ENCODE peak calls at places on chromosomes 4 and X, in eight cellular contexts. A, K, Y, M, Q, I, H and C are unnamed samples.

GRCh38 chr4:138790993-138791392 is 224.6 kb upstream of the NOCT start:
- DNase-seq in A (no peak), K (no peak), Y (no peak), M (no peak), Q (no peak), I (no peak), H (no peak), C (no peak)

GRCh38 chr4:140188975-140189374 is 35.0 kb upstream of the MAML3 start:
- DNase-seq in A (peak), K (peak), Y (peak), M (no peak), Q (no peak), I (no peak), H (no peak), C (peak)

GRCh38 chrX:1027133-1027532 is 185.3 kb downstream of the CRLF2 start:
- DNase-seq in A (no peak), K (no peak), Y (no peak), M (no peak), Q (no peak), I (peak), H (no peak), C (no peak)

GRCh38 chrX:634306-634958 is 3.8 kb downstream of the SHOX start:
- DNase-seq in A (no peak), K (no peak), Y (no peak), M (peak), Q (no peak), I (no peak), H (no peak), C (no peak)

GRCh38 chr4:2402453-2402852 is 16.0 kb downstream of the ZFYVE28 start:
- DNase-seq in A (no peak), K (no peak), Y (no peak), M (no peak), Q (no peak), I (no peak), H (no peak), C (no peak)

GRCh38 chr4:6327220-6327917 is 57.7 kb downstream of the WFS1 start:
- DNase-seq in A (peak), K (peak), Y (peak), M (peak), Q (peak), I (peak), H (peak), C (peak)

GRCh38 chr4:152436384-152436783 is 99.5 kb downstream of the FBXW7 start:
- DNase-seq in A (no peak), K (no peak), Y (no peak), M (no peak), Q (no peak), I (no peak), H (no peak), C (no peak)

GRCh38 chr4:119053997-119054396 is 81.6 kb upstream of the MYOZ2 start:
- DNase-seq in A (no peak), K (no peak), Y (no peak), M (no peak), Q (no peak), I (no peak), H (no peak), C (no peak)

GRCh38 chrX:121336831-121337421 is 289.5 kb downstream of the GLUD2 start:
- DNase-seq in A (no peak), K (peak), Y (no peak), M (no peak), Q (no peak), I (no peak), H (no peak), C (no peak)

GRCh38 chr4:31518796-31519250 is 798.7 kb downstream of the PCDH7 start:
- DNase-seq in A (no peak), K (no peak), Y (peak), M (no peak), Q (no peak), I (no peak), H (no peak), C (no peak)

GRCh38 chrX:7154040-7154597 is 6.2 kb upstream of the PUDP start:
- DNase-seq in A (no peak), K (no peak), Y (no peak), M (no peak), Q (no peak), I (no peak), H (no peak), C (no peak)

GRCh38 chr4:80049402-80049801 is 23.6 kb downstream of the ANTXR2 start:
- DNase-seq in A (no peak), K (no peak), Y (no peak), M (no peak), Q (no peak), I (no peak), H (no peak), C (no peak)

GRCh38 chr4:111744847-111745246 is 400.4 kb upstream of the FAM241A start:
- DNase-seq in A (no peak), K (no peak), Y (no peak), M (no peak), Q (no peak), I (no peak), H (no peak), C (no peak)

GRCh38 chr4:184396570-184397515 is 77.5 kb downstream of the IRF2 start:
- DNase-seq in A (no peak), K (no peak), Y (no peak), M (no peak), Q (no peak), I (no peak), H (no peak), C (no peak)

GRCh38 chr4:92304636-92305035 is 870 bp downstream of the GRID2 start:
- DNase-seq in A (no peak), K (no peak), Y (no peak), M (peak), Q (no peak), I (no peak), H (no peak), C (no peak)

GRCh38 chr4:92303621-92304027 is at the start of gene GRID2:
- DNase-seq in A (no peak), K (peak), Y (no peak), M (peak), Q (no peak), I (no peak), H (no peak), C (no peak)

GRCh38 chr4:92304073-92304472 is 307 bp downstream of the GRID2 start:
- DNase-seq in A (no peak), K (no peak), Y (no peak), M (peak), Q (no peak), I (no peak), H (no peak), C (no peak)

GRCh38 chr4:92299152-92299551 is 4.6 kb upstream of the GRID2 start:
- DNase-seq in A (no peak), K (no peak), Y (no peak), M (no peak), Q (no peak), I (no peak), H (no peak), C (no peak)
- TF ChIP-seq CTCF in A (peak), K (no peak), Y (peak), M (no peak), Q (no peak), I (no peak), H (no peak), C (peak)

GRCh38 chr4:76882630-76883029 is 15.3 kb downstream of the SOWAHB start:
- DNase-seq in A (no peak), K (no peak), Y (no peak), M (no peak), Q (no peak), I (no peak), H (no peak), C (no peak)

GRCh38 chr4:76874176-76874575 is 23.8 kb downstream of the SOWAHB start:
- DNase-seq in A (no peak), K (no peak), Y (no peak), M (no peak), Q (no peak), I (no peak), H (no peak), C (no peak)

GRCh38 chr4:76883147-76883546 is 14.8 kb downstream of the SOWAHB start:
- DNase-seq in A (no peak), K (no peak), Y (peak), M (no peak), Q (no peak), I (no peak), H (no peak), C (no peak)

GRCh38 chr4:76881375-76881774 is 16.6 kb downstream of the SOWAHB start:
- DNase-seq in A (peak), K (peak), Y (no peak), M (no peak), Q (no peak), I (no peak), H (no peak), C (no peak)

GRCh38 chr4:76879731-76880364 is 18.1 kb downstream of the SOWAHB start:
- DNase-seq in A (no peak), K (no peak), Y (no peak), M (no peak), Q (no peak), I (no peak), H (no peak), C (peak)
- TF ChIP-seq CTCF in A (no peak), K (no peak), Y (no peak), M (no peak), Q (no peak), I (no peak), H (no peak), C (no peak)

GRCh38 chr4:158169931-158170690 is 2.7 kb downstream of the GASK1B start:
- DNase-seq in A (no peak), K (no peak), Y (no peak), M (no peak), Q (peak), I (no peak), H (no peak), C (no peak)

GRCh38 chr4:158172196-158172557 is 648 bp downstream of the GASK1B start:
- DNase-seq in A (no peak), K (no peak), Y (peak), M (no peak), Q (no peak), I (no peak), H (no peak), C (no peak)

GRCh38 chr4:158171456-158171790 is 1.4 kb downstream of the GASK1B start:
- DNase-seq in A (no peak), K (no peak), Y (no peak), M (no peak), Q (no peak), I (no peak), H (no peak), C (no peak)

GRCh38 chr4:158170691-158171455 is 2.0 kb downstream of the GASK1B start:
- DNase-seq in A (peak), K (peak), Y (no peak), M (no peak), Q (no peak), I (peak), H (peak), C (no peak)

GRCh38 chr4:158172558-158173258 is at the start of gene GASK1B:
- DNase-seq in A (peak), K (peak), Y (peak), M (peak), Q (no peak), I (no peak), H (no peak), C (peak)
- TF ChIP-seq CTCF in A (peak), K (peak), Y (peak), M (peak), Q (peak), I (peak), H (no peak), C (peak)

GRCh38 chrX:40299502-40300118 is 201.9 kb upstream of the BCOR start:
- DNase-seq in A (no peak), K (no peak), Y (no peak), M (no peak), Q (no peak), I (peak), H (no peak), C (no peak)

GRCh38 chrX:40298569-40298968 is 200.8 kb upstream of the BCOR start:
- DNase-seq in A (no peak), K (no peak), Y (no peak), M (peak), Q (no peak), I (no peak), H (no peak), C (no peak)

GRCh38 chrX:40300286-40300890 is 202.6 kb upstream of the BCOR start:
- DNase-seq in A (no peak), K (no peak), Y (no peak), M (no peak), Q (no peak), I (peak), H (no peak), C (no peak)

GRCh38 chrX:40297949-40298539 is 200.3 kb upstream of the BCOR start:
- DNase-seq in A (no peak), K (no peak), Y (no peak), M (no peak), Q (no peak), I (no peak), H (no peak), C (no peak)

DNA sequence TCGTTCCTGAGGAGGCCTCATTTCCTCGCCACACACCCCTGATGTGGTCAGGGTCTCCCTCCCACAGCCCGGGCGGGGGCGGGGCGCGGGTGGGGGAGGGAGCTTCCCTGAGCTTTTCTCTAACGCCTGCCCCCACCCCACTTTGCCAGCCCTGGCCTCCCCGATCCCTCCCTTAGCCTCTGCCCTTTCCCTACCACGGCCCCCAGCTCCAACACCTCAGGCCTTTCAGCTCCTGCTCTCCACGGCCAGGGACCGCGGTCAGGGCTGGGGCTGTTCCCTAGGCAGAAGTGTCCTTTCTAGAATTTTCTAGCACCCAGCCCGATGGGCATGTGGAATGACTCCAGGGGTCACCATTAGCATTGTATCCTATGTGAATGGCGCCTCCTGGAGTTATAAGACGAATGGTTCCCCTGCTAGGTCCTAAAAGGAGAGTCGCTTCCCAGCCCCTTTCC is 201.3 kb upstream of the BCOR start:
- DNase-seq in A (no peak), K (no peak), Y (no peak), M (peak), Q (no peak), I (no peak), H (no peak), C (no peak)
- TF ChIP-seq CTCF in A (no peak), K (no peak), Y (peak), M (peak), Q (no peak), I (no peak), H (no peak), C (peak)

GRCh38 chr4:109332926-109333464 is 30.5 kb upstream of the COL25A1 start:
- DNase-seq in A (no peak), K (no peak), Y (no peak), M (no peak), Q (no peak), I (no peak), H (no peak), C (no peak)
- TF ChIP-seq CTCF in A (no peak), K (no peak), Y (peak), M (no peak), Q (peak), I (peak), H (no peak), C (peak)

GRCh38 chr4:48074657-48075056 is 58.1 kb downstream of the NIPAL1 start:
- DNase-seq in A (no peak), K (no peak), Y (no peak), M (no peak), Q (no peak), I (no peak), H (no peak), C (no peak)
- TF ChIP-seq CTCF in A (no peak), K (no peak), Y (no peak), M (no peak), Q (no peak), I (no peak), H (no peak), C (no peak)

GRCh38 chrX:70960728-70961127 is 29.8 kb upstream of the SLC7A3 start:
- DNase-seq in A (no peak), K (no peak), Y (no peak), M (no peak), Q (no peak), I (no peak), H (no peak), C (no peak)
- TF ChIP-seq CTCF in A (no peak), K (no peak), Y (no peak), M (no peak), Q (no peak), I (peak), H (no peak), C (no peak)

GRCh38 chrX:139864613-139865012 is 68.2 kb downstream of the ATP11C start:
- DNase-seq in A (no peak), K (no peak), Y (no peak), M (no peak), Q (no peak), I (no peak), H (no peak), C (no peak)

DNA sequence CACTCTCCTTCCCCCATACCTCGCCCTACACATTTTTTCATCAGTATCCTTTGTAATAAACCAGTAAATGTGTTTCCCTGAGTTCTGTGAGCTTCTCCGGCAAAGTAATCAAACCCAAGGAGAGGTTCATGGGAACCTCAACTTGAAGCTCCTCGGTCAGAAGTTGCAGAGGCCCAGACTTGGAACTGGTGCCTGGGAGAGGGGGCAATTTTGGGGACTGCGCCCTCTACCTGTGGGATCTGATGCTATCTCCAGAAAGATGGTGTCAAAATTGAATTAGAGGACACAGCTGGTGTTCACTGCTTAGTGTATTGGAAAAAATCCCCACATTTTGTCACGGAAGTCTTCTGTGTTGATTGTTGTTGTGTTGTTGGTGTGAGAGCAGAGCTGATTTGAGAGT is 70.6 kb downstream of the ATP11C start:
- DNase-seq in A (no peak), K (no peak), Y (no peak), M (no peak), Q (no peak), I (no peak), H (no peak), C (no peak)
- TF ChIP-seq CTCF in A (no peak), K (no peak), Y (no peak), M (no peak), Q (no peak), I (peak), H (no peak), C (peak)